ENCODE peak calls at places on chromosomes 7 and 10, in eight cellular contexts. C is progenitor cell of endocrine pancreas, S is NB4, X is epithelial cell of esophagus, K is choroid plexus epithelial cell, L is HFFc6, V is gastrocnemius medialis, Q is Panc1. R is an unnamed sample.
A peak's percentile ranks its signal among the peaks of the same experiment; 100 is the strongest.

GRCh38 chr10:5504146-5505072 is 5.0 kb upstream of the CALML5 start:
- DNase-seq in C (no peak), S (no peak), X (peak; percentile 70), K (no peak), L (no peak), V (no peak), Q (no peak), R (no peak)

GRCh38 chr7:6307762-6308161 is 35.3 kb upstream of the CYTH3 start:
- DNase-seq in C (no peak), S (peak; percentile 23), X (no peak), K (no peak), L (no peak), V (no peak), Q (no peak), R (no peak)

GRCh38 chr10:77741746-77742145 is 104.1 kb upstream of the KCNMA1 start:
- DNase-seq in C (no peak), S (no peak), X (no peak), K (peak; percentile 47), L (peak; percentile 55), V (no peak), Q (no peak), R (no peak)

GRCh38 chr10:63175534-63175933 is 42.4 kb downstream of the NRBF2 start:
- DNase-seq in C (no peak), S (no peak), X (no peak), K (no peak), L (no peak), V (no peak), Q (no peak), R (no peak)

GRCh38 chr7:68321776-68322496 is 1276.3 kb upstream of the AUTS2 start:
- DNase-seq in C (no peak), S (no peak), X (no peak), K (no peak), L (no peak), V (peak; percentile 45), Q (no peak), R (no peak)

GRCh38 chr7:130998993-130999602 is 265.1 kb upstream of the KLF14 start:
- DNase-seq in C (no peak), S (no peak), X (peak; percentile 88), K (peak; percentile 82), L (peak; percentile 33), V (no peak), Q (no peak), R (no peak)

GRCh38 chr10:97584798-97585438 is 729 bp downstream of the HOGA1 start:
- DNase-seq in C (no peak), S (no peak), X (no peak), K (no peak), L (no peak), V (no peak), Q (no peak), R (no peak)

GRCh38 chr10:86815035-86815617 is 58.7 kb downstream of the BMPR1A start:
- DNase-seq in C (no peak), S (no peak), X (no peak), K (peak; percentile 31), L (peak; percentile 33), V (no peak), Q (no peak), R (no peak)

GRCh38 chr10:119022846-119023552 is 6.5 kb upstream of the NANOS1 start:
- DNase-seq in C (no peak), S (no peak), X (peak; percentile 59), K (peak; percentile 36), L (peak; percentile 70), V (no peak), Q (no peak), R (no peak)

GRCh38 chr7:128728608-128729007 is 10.6 kb upstream of the CALU start:
- DNase-seq in C (no peak), S (no peak), X (peak; percentile 70), K (no peak), L (peak; percentile 54), V (no peak), Q (no peak), R (no peak)

GRCh38 chr7:65840446-65840845 is 32.4 kb upstream of the VKORC1L1 start:
- DNase-seq in C (peak; percentile 17), S (peak; percentile 32), X (peak; percentile 64), K (no peak), L (no peak), V (no peak), Q (peak; percentile 33), R (no peak)

GRCh38 chr7:134290286-134290685 is 26.4 kb downstream of the SLC35B4 start:
- DNase-seq in C (no peak), S (no peak), X (peak; percentile 83), K (peak; percentile 37), L (no peak), V (no peak), Q (no peak), R (no peak)

GRCh38 chr7:137951700-137952099 is 50.2 kb downstream of the CREB3L2 start:
- DNase-seq in C (no peak), S (no peak), X (no peak), K (no peak), L (no peak), V (no peak), Q (no peak), R (no peak)

GRCh38 chr7:141045842-141046630 is 27.8 kb upstream of the TMEM178B start:
- DNase-seq in C (no peak), S (no peak), X (no peak), K (peak; percentile 24), L (peak; percentile 86), V (no peak), Q (no peak), R (no peak)

GRCh38 chr10:70368774-70369482 is 13.5 kb downstream of the LRRC20 start:
- DNase-seq in C (no peak), S (no peak), X (no peak), K (no peak), L (no peak), V (no peak), Q (no peak), R (no peak)

DNA sequence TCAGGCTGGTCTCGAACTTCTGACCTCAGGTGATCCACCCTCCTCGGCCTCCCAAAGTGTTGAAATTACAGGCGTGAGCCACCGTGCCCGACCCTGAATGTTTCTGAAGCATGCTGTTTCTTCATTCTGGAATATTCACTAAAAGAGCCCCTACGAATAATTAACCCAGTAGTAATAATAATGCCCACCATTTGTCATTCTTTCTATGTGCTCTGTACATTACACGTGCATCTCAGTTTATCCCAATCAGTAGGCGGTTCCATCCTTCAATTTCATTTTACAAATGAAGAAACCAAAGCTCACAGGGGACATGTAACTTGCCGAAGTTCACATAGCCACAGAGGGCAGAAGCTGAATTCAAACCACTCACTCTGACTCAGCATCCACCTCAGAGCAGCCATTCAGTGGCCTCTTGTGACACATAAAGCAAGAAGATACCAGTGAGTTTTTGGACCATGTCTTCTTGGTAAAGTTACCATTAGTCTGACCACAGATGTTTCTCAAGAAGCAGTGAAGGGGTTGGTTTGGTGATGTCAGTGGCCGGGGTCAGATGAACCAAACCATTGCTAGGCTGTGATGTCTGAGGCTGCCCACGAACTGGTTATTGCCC is 71.9 kb upstream of the DUSP5 start:
- DNase-seq in C (no peak), S (peak; percentile 93), X (peak; percentile 74), K (peak; percentile 98), L (peak; percentile 96), V (no peak), Q (no peak), R (peak; percentile 76)
- TF ChIP-seq CTCF in C (no peak), S (no peak), X (no peak), K (no peak), L (no peak), V (no peak), Q (no peak), R (no peak)

DNA sequence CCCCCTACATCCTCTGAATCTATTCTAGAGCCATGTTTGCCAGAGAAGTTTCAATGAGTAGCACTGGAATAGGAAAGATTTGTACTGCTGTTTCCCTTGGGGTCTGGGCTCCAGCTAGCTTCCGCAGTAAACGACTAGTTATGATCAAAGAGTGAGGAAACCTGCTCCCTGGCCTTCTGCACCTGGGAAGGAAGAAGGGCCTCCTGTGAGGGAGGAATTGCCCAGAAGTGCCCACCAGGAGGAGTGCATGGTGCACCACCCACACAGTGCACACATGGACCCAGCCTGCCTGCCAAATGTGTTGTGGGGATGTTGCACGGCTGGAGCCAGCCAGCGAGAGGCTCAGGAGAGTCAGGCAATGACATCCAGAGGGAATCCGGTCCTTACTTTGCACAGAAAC is 27.0 kb upstream of the FAM107B start:
- DNase-seq in C (no peak), S (no peak), X (no peak), K (no peak), L (no peak), V (no peak), Q (no peak), R (no peak)
- TF ChIP-seq CTCF in C (peak; percentile 13), S (no peak), X (no peak), K (no peak), L (peak; percentile 23), V (no peak), Q (no peak), R (no peak)

GRCh38 chr10:69123306-69123746 is 652 bp upstream of the VPS26A start:
- DNase-seq in C (no peak), S (no peak), X (peak; percentile 60), K (peak; percentile 80), L (peak; percentile 52), V (no peak), Q (peak; percentile 79), R (no peak)

GRCh38 chr10:69119896-69120295 is 4.1 kb upstream of the VPS26A start:
- DNase-seq in C (no peak), S (no peak), X (peak; percentile 56), K (no peak), L (no peak), V (no peak), Q (no peak), R (no peak)

GRCh38 chr10:69124558-69125121 is 662 bp downstream of the VPS26A start:
- DNase-seq in C (no peak), S (peak; percentile 89), X (peak; percentile 81), K (peak; percentile 69), L (peak; percentile 49), V (no peak), Q (no peak), R (peak; percentile 65)

GRCh38 chr10:69125554-69125953 is 1.6 kb downstream of the VPS26A start:
- DNase-seq in C (no peak), S (no peak), X (no peak), K (no peak), L (no peak), V (no peak), Q (no peak), R (no peak)

GRCh38 chr10:69123747-69124557 is at the start of gene VPS26A:
- DNase-seq in C (peak; percentile 98), S (peak; percentile 99), X (peak; percentile 99), K (peak; percentile 99), L (peak; percentile 95), V (peak; percentile 99), Q (peak; percentile 86), R (peak; percentile 99)
- TF ChIP-seq CTCF in C (no peak), S (peak; percentile 42), X (no peak), K (no peak), L (peak; percentile 39), V (no peak), Q (no peak), R (peak; percentile 69)

GRCh38 chr7:100267648-100268047 is 39.9 kb upstream of the SPDYE3 start:
- DNase-seq in C (no peak), S (no peak), X (no peak), K (no peak), L (no peak), V (no peak), Q (no peak), R (no peak)

GRCh38 chr7:100275120-100275519 is 32.4 kb upstream of the SPDYE3 start:
- DNase-seq in C (no peak), S (no peak), X (no peak), K (no peak), L (no peak), V (no peak), Q (no peak), R (no peak)

GRCh38 chr7:100266576-100267354 is 40.7 kb upstream of the SPDYE3 start:
- DNase-seq in C (no peak), S (no peak), X (no peak), K (no peak), L (no peak), V (no peak), Q (no peak), R (no peak)

GRCh38 chr7:100271716-100272537 is 35.6 kb upstream of the SPDYE3 start:
- DNase-seq in C (peak; percentile 99), S (peak; percentile 98), X (peak; percentile 96), K (peak; percentile 98), L (peak; percentile 95), V (peak; percentile 98), Q (peak; percentile 59), R (peak; percentile 92)
- TF ChIP-seq CTCF in C (peak; percentile 35), S (peak; percentile 23), X (peak; percentile 28), K (peak; percentile 32), L (no peak), V (peak; percentile 66), Q (no peak), R (peak; percentile 44)

R was measured in GM13977.